ENCODE peak calls at places on chromosomes 4 and X, in six cellular contexts. One of them, this sample, is unnamed.

GRCh38 chr4:5988086-5988845 is 30.0 kb downstream of the C4orf50 start:
- DNase-seq in IMR-90: no peak
- DNase-seq in neuronal stem cell: no peak
- DNase-seq in mesenchymal stem cell: no peak
- DNase-seq in trophoblast cell: no peak
- DNase-seq in H1: no peak
- DNase-seq in this sample: peak

GRCh38 chr4:103318327-103318726 is 120.2 kb upstream of the CENPE start:
- DNase-seq in IMR-90: no peak
- DNase-seq in neuronal stem cell: no peak
- DNase-seq in mesenchymal stem cell: no peak
- DNase-seq in trophoblast cell: no peak
- DNase-seq in H1: no peak
- DNase-seq in this sample: no peak

GRCh38 chr4:183637461-183637860 is 21.5 kb downstream of the RWDD4 start:
- DNase-seq in IMR-90: peak
- DNase-seq in neuronal stem cell: no peak
- DNase-seq in mesenchymal stem cell: peak
- DNase-seq in trophoblast cell: no peak
- DNase-seq in H1: no peak
- DNase-seq in this sample: no peak

GRCh38 chrX:24498181-24498580 is 33.1 kb downstream of the PDK3 start:
- DNase-seq in IMR-90: no peak
- DNase-seq in neuronal stem cell: peak
- DNase-seq in mesenchymal stem cell: no peak
- DNase-seq in trophoblast cell: peak
- DNase-seq in H1: no peak
- DNase-seq in this sample: no peak

GRCh38 chrX:54695231-54695630 is 102.8 kb downstream of the ITIH6 start:
- DNase-seq in IMR-90: peak
- DNase-seq in neuronal stem cell: no peak
- DNase-seq in mesenchymal stem cell: peak
- DNase-seq in trophoblast cell: no peak
- DNase-seq in H1: no peak
- DNase-seq in this sample: no peak

GRCh38 chrX:107978080-107978479 is 4.1 kb downstream of the TEX13B start:
- DNase-seq in IMR-90: no peak
- DNase-seq in neuronal stem cell: no peak
- DNase-seq in mesenchymal stem cell: no peak
- DNase-seq in trophoblast cell: no peak
- DNase-seq in H1: no peak
- DNase-seq in this sample: no peak

GRCh38 chrX:150913511-150913910 is 15.0 kb upstream of the CD99L2 start:
- DNase-seq in IMR-90: peak
- DNase-seq in neuronal stem cell: no peak
- DNase-seq in mesenchymal stem cell: peak
- DNase-seq in trophoblast cell: no peak
- DNase-seq in H1: no peak
- DNase-seq in this sample: no peak

GRCh38 chr4:74258949-74259348 is 49.3 kb upstream of the EPGN start:
- DNase-seq in IMR-90: peak
- DNase-seq in neuronal stem cell: no peak
- DNase-seq in mesenchymal stem cell: peak
- DNase-seq in trophoblast cell: no peak
- DNase-seq in H1: no peak
- DNase-seq in this sample: no peak

GRCh38 chrX:45850775-45851433 is 650.2 kb upstream of the DIPK2B start:
- DNase-seq in IMR-90: peak
- DNase-seq in neuronal stem cell: no peak
- DNase-seq in mesenchymal stem cell: peak
- DNase-seq in trophoblast cell: peak
- DNase-seq in H1: no peak
- DNase-seq in this sample: peak

GRCh38 chrX:53732797-53733196 is 46.3 kb upstream of the HUWE1 start:
- DNase-seq in IMR-90: no peak
- DNase-seq in neuronal stem cell: no peak
- DNase-seq in mesenchymal stem cell: no peak
- DNase-seq in trophoblast cell: no peak
- DNase-seq in H1: no peak
- DNase-seq in this sample: no peak

GRCh38 chr4:162497564-162498167 is 333.9 kb upstream of the FSTL5 start:
- DNase-seq in IMR-90: peak
- DNase-seq in neuronal stem cell: peak
- DNase-seq in mesenchymal stem cell: peak
- DNase-seq in trophoblast cell: peak
- DNase-seq in H1: no peak
- DNase-seq in this sample: no peak

GRCh38 chr4:2337131-2337723 is 75.3 kb upstream of the MXD4 start:
- DNase-seq in IMR-90: no peak
- DNase-seq in neuronal stem cell: no peak
- DNase-seq in mesenchymal stem cell: no peak
- DNase-seq in trophoblast cell: no peak
- DNase-seq in H1: no peak
- DNase-seq in this sample: no peak
- H3K14ac ChIP-seq in IMR-90: no peak
- H3K14ac ChIP-seq in neuronal stem cell: no peak
- H3K14ac ChIP-seq in mesenchymal stem cell: no peak
- H3K14ac ChIP-seq in trophoblast cell: no peak
- H3K14ac ChIP-seq in H1: no peak
- H3K14ac ChIP-seq in this sample: no peak

GRCh38 chr4:28966982-28967381 is 1753.2 kb upstream of the PCDH7 start:
- DNase-seq in IMR-90: peak
- DNase-seq in neuronal stem cell: no peak
- DNase-seq in mesenchymal stem cell: peak
- DNase-seq in trophoblast cell: no peak
- DNase-seq in H1: no peak
- DNase-seq in this sample: no peak
- H3K14ac ChIP-seq in IMR-90: peak
- H3K14ac ChIP-seq in neuronal stem cell: no peak
- H3K14ac ChIP-seq in mesenchymal stem cell: no peak
- H3K14ac ChIP-seq in trophoblast cell: no peak
- H3K14ac ChIP-seq in H1: no peak
- H3K14ac ChIP-seq in this sample: no peak

GRCh38 chrX:11298600-11298999 is 5.4 kb downstream of the AMELX start:
- DNase-seq in IMR-90: no peak
- DNase-seq in neuronal stem cell: no peak
- DNase-seq in mesenchymal stem cell: no peak
- DNase-seq in trophoblast cell: no peak
- DNase-seq in H1: no peak
- DNase-seq in this sample: no peak
- H3K14ac ChIP-seq in IMR-90: no peak
- H3K14ac ChIP-seq in neuronal stem cell: peak
- H3K14ac ChIP-seq in mesenchymal stem cell: no peak
- H3K14ac ChIP-seq in trophoblast cell: no peak
- H3K14ac ChIP-seq in H1: no peak
- H3K14ac ChIP-seq in this sample: no peak

GRCh38 chrX:50188859-50189258 is 11.9 kb downstream of the AKAP4 start:
- DNase-seq in IMR-90: no peak
- DNase-seq in neuronal stem cell: no peak
- DNase-seq in mesenchymal stem cell: peak
- DNase-seq in trophoblast cell: no peak
- DNase-seq in H1: no peak
- DNase-seq in this sample: no peak

GRCh38 chrX:50180073-50180940 is 20.5 kb downstream of the AKAP4 start:
- DNase-seq in IMR-90: no peak
- DNase-seq in neuronal stem cell: no peak
- DNase-seq in mesenchymal stem cell: no peak
- DNase-seq in trophoblast cell: peak
- DNase-seq in H1: no peak
- DNase-seq in this sample: no peak

DNA sequence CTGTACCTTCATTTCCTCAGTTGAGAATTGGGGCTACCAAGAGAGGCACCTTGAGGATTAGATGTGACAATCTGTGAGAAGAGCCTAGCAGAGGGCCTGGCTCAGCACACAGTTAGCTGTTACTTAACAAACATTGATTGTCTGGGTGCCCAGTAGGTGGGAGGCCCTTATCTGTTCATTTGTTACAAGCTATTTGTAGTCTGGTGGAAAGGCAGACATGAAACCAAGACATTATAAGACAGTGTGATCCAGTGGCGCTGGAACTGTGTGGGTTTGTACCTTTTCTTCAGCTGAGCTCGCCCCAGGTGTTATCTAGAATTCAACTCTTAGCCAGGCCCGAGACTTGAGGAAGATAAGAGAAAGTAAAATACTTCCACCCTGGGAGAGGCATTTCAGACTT is 16.9 kb downstream of the AKAP4 start:
- DNase-seq in IMR-90: no peak
- DNase-seq in neuronal stem cell: no peak
- DNase-seq in mesenchymal stem cell: no peak
- DNase-seq in trophoblast cell: no peak
- DNase-seq in H1: no peak
- DNase-seq in this sample: no peak
- H3K14ac ChIP-seq in IMR-90: no peak
- H3K14ac ChIP-seq in neuronal stem cell: no peak
- H3K14ac ChIP-seq in mesenchymal stem cell: no peak
- H3K14ac ChIP-seq in trophoblast cell: no peak
- H3K14ac ChIP-seq in H1: no peak
- H3K14ac ChIP-seq in this sample: no peak

GRCh38 chrX:12954981-12955380 is 19.9 kb upstream of the TMSB4X start:
- DNase-seq in IMR-90: no peak
- DNase-seq in neuronal stem cell: no peak
- DNase-seq in mesenchymal stem cell: no peak
- DNase-seq in trophoblast cell: no peak
- DNase-seq in H1: no peak
- DNase-seq in this sample: no peak

GRCh38 chrX:12958461-12958860 is 16.4 kb upstream of the TMSB4X start:
- DNase-seq in IMR-90: no peak
- DNase-seq in neuronal stem cell: no peak
- DNase-seq in mesenchymal stem cell: no peak
- DNase-seq in trophoblast cell: no peak
- DNase-seq in H1: no peak
- DNase-seq in this sample: no peak

GRCh38 chrX:12958059-12958458 is 16.9 kb upstream of the TMSB4X start:
- DNase-seq in IMR-90: no peak
- DNase-seq in neuronal stem cell: no peak
- DNase-seq in mesenchymal stem cell: no peak
- DNase-seq in trophoblast cell: no peak
- DNase-seq in H1: no peak
- DNase-seq in this sample: no peak

GRCh38 chrX:12955882-12956703 is 18.8 kb upstream of the TMSB4X start:
- DNase-seq in IMR-90: peak
- DNase-seq in neuronal stem cell: no peak
- DNase-seq in mesenchymal stem cell: peak
- DNase-seq in trophoblast cell: peak
- DNase-seq in H1: no peak
- DNase-seq in this sample: no peak

GRCh38 chrX:12956704-12957541 is 18.0 kb upstream of the TMSB4X start:
- DNase-seq in IMR-90: peak
- DNase-seq in neuronal stem cell: no peak
- DNase-seq in mesenchymal stem cell: peak
- DNase-seq in trophoblast cell: no peak
- DNase-seq in H1: no peak
- DNase-seq in this sample: no peak
- H3K14ac ChIP-seq in IMR-90: peak
- H3K14ac ChIP-seq in neuronal stem cell: no peak
- H3K14ac ChIP-seq in mesenchymal stem cell: no peak
- H3K14ac ChIP-seq in trophoblast cell: no peak
- H3K14ac ChIP-seq in H1: no peak
- H3K14ac ChIP-seq in this sample: no peak

GRCh38 chrX:10282490-10282889 is 125.7 kb downstream of the CLCN4 start:
- DNase-seq in IMR-90: no peak
- DNase-seq in neuronal stem cell: no peak
- DNase-seq in mesenchymal stem cell: no peak
- DNase-seq in trophoblast cell: no peak
- DNase-seq in H1: no peak
- DNase-seq in this sample: peak
- H3K14ac ChIP-seq in IMR-90: no peak
- H3K14ac ChIP-seq in neuronal stem cell: no peak
- H3K14ac ChIP-seq in mesenchymal stem cell: no peak
- H3K14ac ChIP-seq in trophoblast cell: no peak
- H3K14ac ChIP-seq in H1: no peak
- H3K14ac ChIP-seq in this sample: no peak

GRCh38 chr4:146495277-146495676 is 26.5 kb downstream of the SLC10A7 start:
- DNase-seq in IMR-90: peak
- DNase-seq in neuronal stem cell: no peak
- DNase-seq in mesenchymal stem cell: peak
- DNase-seq in trophoblast cell: peak
- DNase-seq in H1: no peak
- DNase-seq in this sample: no peak
- H3K14ac ChIP-seq in IMR-90: peak
- H3K14ac ChIP-seq in neuronal stem cell: no peak
- H3K14ac ChIP-seq in mesenchymal stem cell: no peak
- H3K14ac ChIP-seq in trophoblast cell: no peak
- H3K14ac ChIP-seq in H1: no peak
- H3K14ac ChIP-seq in this sample: no peak

GRCh38 chr4:794911-795725 is 30.8 kb downstream of the CPLX1 start:
- DNase-seq in IMR-90: no peak
- DNase-seq in neuronal stem cell: no peak
- DNase-seq in mesenchymal stem cell: no peak
- DNase-seq in trophoblast cell: no peak
- DNase-seq in H1: no peak
- DNase-seq in this sample: no peak
- H3K14ac ChIP-seq in IMR-90: no peak
- H3K14ac ChIP-seq in neuronal stem cell: peak
- H3K14ac ChIP-seq in mesenchymal stem cell: no peak
- H3K14ac ChIP-seq in trophoblast cell: no peak
- H3K14ac ChIP-seq in H1: no peak
- H3K14ac ChIP-seq in this sample: no peak